ENCODE peak calls at places on chromosomes 11 and 22, in five cellular contexts. L is fibroblast of lung, M is PC-3, Z is lung, B is testis. F is an unnamed sample. For H3K4me1, the result is how much of the 10 kb centered on the place peaks cover.

GRCh38 chr22:30416403-30416802 is 9.2 kb upstream of the MTFP1 start:
- DNase-seq in L (no peak), M (no peak), Z (no peak), B (no peak), F (no peak)

GRCh38 chr22:46293591-46294260 is 2.9 kb upstream of the GTSE1 start:
- DNase-seq in L (peak), M (no peak), Z (no peak), B (peak), F (no peak)

GRCh38 chr11:94909371-94909820 is 64.0 kb downstream of the CWC15 start:
- DNase-seq in L (no peak), M (no peak), Z (no peak), B (no peak), F (no peak)

GRCh38 chr22:39481054-39481453 is 21.0 kb upstream of the MIEF1 start:
- DNase-seq in L (no peak), M (no peak), Z (no peak), B (no peak), F (no peak)

GRCh38 chr11:57668467-57668890 is 565 bp downstream of the ZDHHC5 start:
- DNase-seq in L (no peak), M (peak), Z (no peak), B (no peak), F (no peak)

GRCh38 chr11:75816561-75817239 is 1.7 kb downstream of the UVRAG start:
- DNase-seq in L (no peak), M (no peak), Z (no peak), B (no peak), F (no peak)

GRCh38 chr11:119338946-119339580 is 1.6 kb downstream of the C1QTNF5 start:
- DNase-seq in L (no peak), M (no peak), Z (no peak), B (no peak), F (no peak)

GRCh38 chr11:75475767-75476650 is 43.0 kb upstream of the KLHL35 start:
- DNase-seq in L (peak), M (peak), Z (no peak), B (peak), F (no peak)

GRCh38 chr11:19079643-19080440 is 19.3 kb upstream of the MRGPRX2 start:
- DNase-seq in L (peak), M (peak), Z (no peak), B (no peak), F (no peak)

GRCh38 chr11:6606471-6607189 is 3.1 kb downstream of the ILK start:
- DNase-seq in L (peak), M (peak), Z (peak), B (peak), F (peak)

GRCh38 chr22:31250740-31251330 is 38.7 kb downstream of the LIMK2 start:
- DNase-seq in L (no peak), M (no peak), Z (no peak), B (no peak), F (no peak)

GRCh38 chr11:79940165-79940564 is 499.3 kb upstream of the TENM4 start:
- DNase-seq in L (peak), M (peak), Z (no peak), B (no peak), F (no peak)

GRCh38 chr11:120819437-120819836 is 204.5 kb upstream of the TBCEL start:
- DNase-seq in L (no peak), M (no peak), Z (no peak), B (no peak), F (no peak)

GRCh38 chr11:13668957-13669521 is 571 bp downstream of the FAR1 start:
- DNase-seq in L (peak), M (peak), Z (peak), B (peak), F (no peak)

GRCh38 chr11:5489571-5490357 is 1.3 kb downstream of the OR52D1 start:
- DNase-seq in L (no peak), M (no peak), Z (no peak), B (no peak), F (no peak)

GRCh38 chr11:111352935-111353695 is 26.0 kb downstream of the POU2AF1 start:
- DNase-seq in L (no peak), M (no peak), Z (no peak), B (peak), F (no peak)

GRCh38 chr11:69699213-69699612 is 4.6 kb downstream of the FGF19 start:
- DNase-seq in L (no peak), M (no peak), Z (no peak), B (peak), F (no peak)

GRCh38 chr11:76209671-76209955 is 3.3 kb upstream of the WNT11 start:
- DNase-seq in L (no peak), M (no peak), Z (no peak), B (no peak), F (no peak)

GRCh38 chr11:77143405-77144020 is 15.5 kb downstream of the MYO7A start:
- DNase-seq in L (no peak), M (no peak), Z (no peak), B (no peak), F (no peak)

GRCh38 chr11:130379276-130379675 is 49.1 kb downstream of the ADAMTS8 start:
- DNase-seq in L (no peak), M (no peak), Z (no peak), B (no peak), F (no peak)

GRCh38 chr11:134893810-134894685 is 482.0 kb upstream of the B3GAT1 start:
- DNase-seq in L (no peak), M (no peak), Z (peak), B (no peak), F (no peak)

GRCh38 chr11:13487661-13488030 is 8.2 kb downstream of the PTH start:
- DNase-seq in L (no peak), M (peak), Z (no peak), B (no peak), F (no peak)

GRCh38 chr11:2375964-2376551 is 1.1 kb upstream of the CD81 start:
- DNase-seq in L (no peak), M (no peak), Z (no peak), B (no peak), F (no peak)

GRCh38 chr22:38230108-38230825 is 28.5 kb downstream of the MAFF start:
- DNase-seq in L (peak), M (peak), Z (no peak), B (no peak), F (no peak)

GRCh38 chr11:64407221-64407620 is 48.3 kb downstream of the RPS6KA4 start:
- DNase-seq in L (no peak), M (no peak), Z (no peak), B (no peak), F (no peak)

GRCh38 chr11:121589946-121590537 is 137.3 kb upstream of the SORL1-AS1 start:
- DNase-seq in L (no peak), M (no peak), Z (no peak), B (no peak), F (no peak)

GRCh38 chr11:34928960-34929680 is 12.7 kb downstream of the PDHX start:
- DNase-seq in L (no peak), M (no peak), Z (no peak), B (no peak), F (no peak)

GRCh38 chr11:4187055-4187988 is 92.7 kb downstream of the RRM1 start:
- DNase-seq in L (peak), M (peak), Z (peak), B (peak), F (peak)

GRCh38 chr22:20507253-20508066 is at the start of gene MED15:
- DNase-seq in L (peak), M (peak), Z (peak), B (peak), F (no peak)

GRCh38 chr11:69884751-69885150 is 65.5 kb upstream of the FGF3 start:
- DNase-seq in L (no peak), M (no peak), Z (no peak), B (no peak), F (no peak)

GRCh38 chr11:69310934-69311766 is 17.2 kb downstream of the MYEOV start:
- DNase-seq in L (no peak), M (no peak), Z (no peak), B (no peak), F (no peak)

GRCh38 chr11:59216654-59217640 is 4.2 kb upstream of the MPEG1 start:
- DNase-seq in L (peak), M (peak), Z (peak), B (peak), F (no peak)

GRCh38 chr11:68146010-68146540 is 24.9 kb upstream of the CHKA start:
- DNase-seq in L (peak), M (peak), Z (peak), B (peak), F (no peak)

GRCh38 chr11:41053894-41054293 is 405.6 kb downstream of the LRRC4C start:
- DNase-seq in L (no peak), M (peak), Z (no peak), B (no peak), F (no peak)

GRCh38 chr11:18599739-18600230 is at the start of gene MISFA:
- DNase-seq in L (no peak), M (no peak), Z (no peak), B (no peak), F (no peak)

GRCh38 chr11:59141673-59142460 is 789 bp upstream of the FAM111A start:
- DNase-seq in L (peak), M (peak), Z (no peak), B (no peak), F (no peak)

GRCh38 chr22:23042179-23042578 is 28.1 kb upstream of the GNAZ start:
- DNase-seq in L (no peak), M (peak), Z (no peak), B (no peak), F (no peak)
- H3K27ac ChIP-seq in L (no peak), M (peak), Z (no peak), B (no peak), F (no peak)

DNA sequence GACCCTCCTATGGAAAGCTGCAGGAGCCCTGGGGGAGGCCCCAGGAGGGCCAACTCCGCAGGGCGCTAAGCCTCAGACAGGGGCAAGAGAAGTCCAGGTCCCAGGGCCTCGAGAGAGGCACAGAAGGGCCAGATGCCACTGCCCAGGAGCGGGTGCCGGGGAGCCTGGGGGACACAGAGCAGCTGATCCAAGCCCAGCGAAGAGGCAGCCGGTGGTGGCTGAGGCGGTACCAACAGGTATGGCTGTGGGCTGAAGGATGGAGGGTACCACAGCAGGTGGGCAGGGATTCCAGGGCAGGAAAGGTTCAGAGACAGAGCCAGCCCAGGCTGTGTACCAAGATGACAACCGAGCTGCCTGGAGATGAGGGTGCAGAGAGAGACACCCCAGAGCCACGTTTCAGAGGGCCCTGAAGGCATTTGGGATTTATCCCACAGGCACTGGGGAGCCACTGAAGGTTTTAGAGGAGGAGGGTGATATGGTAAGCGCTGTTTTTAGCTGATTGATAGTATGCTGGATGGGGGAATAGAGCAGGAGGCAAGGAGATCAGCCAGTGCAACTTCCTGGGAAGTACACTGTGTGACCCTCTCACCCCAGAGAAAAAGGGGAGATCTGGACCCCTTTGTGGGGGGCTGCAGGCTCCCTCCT is 421 bp downstream of the C11orf86 start:
- DNase-seq in L (no peak), M (no peak), Z (no peak), B (no peak), F (no peak)
- H3K4me3 ChIP-seq in L (no peak), M (no peak), Z (no peak), B (no peak), F (no peak)

GRCh38 chr11:46359936-46360335 is 12.7 kb downstream of the DGKZ start:
- DNase-seq in L (peak), M (no peak), Z (no peak), B (no peak), F (no peak)

GRCh38 chr11:46360878-46361277 is 13.6 kb downstream of the DGKZ start:
- DNase-seq in L (no peak), M (no peak), Z (no peak), B (no peak), F (no peak)

GRCh38 chr11:46357483-46357936 is 10.2 kb downstream of the DGKZ start:
- DNase-seq in L (no peak), M (no peak), Z (no peak), B (no peak), F (no peak)

GRCh38 chr11:46353706-46354105 is 6.4 kb downstream of the DGKZ start:
- DNase-seq in L (no peak), M (no peak), Z (no peak), B (no peak), F (no peak)

GRCh38 chr11:46356911-46357482 is 9.7 kb downstream of the DGKZ start:
- DNase-seq in L (peak), M (no peak), Z (no peak), B (no peak), F (no peak)
- H3K4me1 ChIP-seq in L (under half), M (under half), Z (under half), B (under half), F (half or more)

GRCh38 chr22:44729391-44730012 is 22.9 kb upstream of the ARHGAP8 start:
- DNase-seq in L (peak), M (no peak), Z (peak), B (peak), F (no peak)
- H3K27ac ChIP-seq in L (peak), M (no peak), Z (no peak), B (peak), F (peak)

GRCh38 chr11:73383249-73384126 is 7.3 kb downstream of the RELT start:
- DNase-seq in L (peak), M (no peak), Z (no peak), B (no peak), F (no peak)

GRCh38 chr11:73384127-73384441 is 7.9 kb downstream of the RELT start:
- DNase-seq in L (no peak), M (no peak), Z (no peak), B (no peak), F (no peak)

GRCh38 chr11:73384871-73385692 is 8.9 kb downstream of the RELT start:
- DNase-seq in L (no peak), M (no peak), Z (peak), B (peak), F (no peak)

GRCh38 chr11:73386026-73386425 is 9.8 kb downstream of the RELT start:
- DNase-seq in L (no peak), M (no peak), Z (peak), B (no peak), F (no peak)

DNA sequence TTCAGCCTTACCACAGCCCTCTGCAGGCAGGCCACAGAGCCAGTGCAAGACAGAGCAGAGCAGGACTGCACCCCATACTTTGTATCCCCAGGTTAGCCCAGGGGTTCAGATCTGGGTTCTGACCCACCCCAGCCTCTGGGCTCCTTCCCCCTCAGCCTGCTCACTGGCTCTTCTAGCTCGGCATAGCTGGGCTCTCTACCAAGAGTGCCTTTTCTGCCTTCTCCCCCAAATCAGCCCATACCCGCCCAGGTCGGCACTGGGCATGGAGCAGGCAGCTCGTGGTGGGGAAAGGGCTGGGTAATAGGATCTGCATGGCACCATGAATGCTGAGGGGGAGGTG is 8.3 kb downstream of the RELT start:
- DNase-seq in L (no peak), M (no peak), Z (no peak), B (no peak), F (no peak)
- H3K4me3 ChIP-seq in L (no peak), M (no peak), Z (no peak), B (no peak), F (no peak)